ENCODE peak calls at places on chromosome X, in four cellular contexts. C is K562, T is GM12878, E is HepG2. N is an unnamed sample.

GRCh38 chrX:56113785-56114436 is 118.2 kb upstream of the KLF8 start:
- DNase-seq in C (no peak), T (no peak), E (no peak), N (peak)

GRCh38 chrX:77505227-77505626 is 58.0 kb downstream of the FGF16 start:
- DNase-seq in C (no peak), T (no peak), E (peak), N (no peak)

GRCh38 chrX:126165721-126166401 is at the start of gene DCAF12L2:
- DNase-seq in C (no peak), T (no peak), E (no peak), N (peak)

GRCh38 chrX:38656350-38656915 is 95.1 kb downstream of the TSPAN7 start:
- DNase-seq in C (no peak), T (no peak), E (no peak), N (no peak)

GRCh38 chrX:110938977-110939732 is 143.5 kb upstream of the CHRDL1 start:
- DNase-seq in C (no peak), T (no peak), E (no peak), N (no peak)

GRCh38 chrX:102739642-102740041 is 19.1 kb downstream of the GPRASP3 start:
- DNase-seq in C (peak), T (no peak), E (no peak), N (no peak)

GRCh38 chrX:2370436-2370835 is 130.3 kb downstream of the DHRSX start:
- DNase-seq in C (no peak), T (no peak), E (no peak), N (no peak)

GRCh38 chrX:20547649-20548051 is 280.9 kb upstream of the RPS6KA3 start:
- DNase-seq in C (no peak), T (no peak), E (peak), N (no peak)

GRCh38 chrX:16826207-16826606 is 39.9 kb downstream of the TXLNG start:
- DNase-seq in C (peak), T (no peak), E (peak), N (no peak)

GRCh38 chrX:106007815-106008214 is 30.7 kb downstream of the SERPINA7 start:
- DNase-seq in C (no peak), T (no peak), E (peak), N (no peak)

GRCh38 chrX:106481341-106481740 is 130.4 kb upstream of the RADX start:
- DNase-seq in C (peak), T (peak), E (peak), N (peak)

GRCh38 chrX:64204701-64205440 is 637 bp downstream of the AMER1 start:
- DNase-seq in C (peak), T (no peak), E (peak), N (peak)

GRCh38 chrX:1274786-1275185 is 6.2 kb downstream of the CSF2RA start:
- DNase-seq in C (no peak), T (no peak), E (no peak), N (no peak)

GRCh38 chrX:15881498-15881897 is 26.9 kb upstream of the AP1S2 start:
- DNase-seq in C (no peak), T (no peak), E (no peak), N (no peak)

GRCh38 chrX:11130142-11130541 is 19.0 kb downstream of the HCCS start:
- DNase-seq in C (no peak), T (no peak), E (no peak), N (no peak)

DNA sequence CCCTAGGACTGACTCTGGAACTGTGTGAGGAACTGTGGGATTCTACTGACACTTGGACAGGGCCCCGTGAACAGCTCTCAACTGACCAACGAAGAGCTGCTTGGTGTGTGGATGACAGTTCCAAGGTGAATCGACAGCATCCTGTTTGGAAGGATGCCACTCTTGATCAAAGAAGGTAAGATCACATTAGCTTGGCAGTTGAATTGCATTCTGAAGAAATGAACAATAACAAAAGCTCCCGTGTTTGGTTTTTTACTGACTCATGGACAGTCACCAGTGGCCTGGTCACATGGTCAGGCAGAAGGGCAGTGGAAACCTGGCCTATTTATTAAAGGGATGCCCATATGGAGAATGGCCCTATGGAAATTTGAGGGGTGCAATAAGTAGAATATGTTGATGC is 33.1 kb upstream of the GPR34 start:
- DNase-seq in C (no peak), T (no peak), E (no peak), N (no peak)
- TF ChIP-seq ETV6 in C (no peak), T (no peak), E (no peak), N (no peak)

GRCh38 chrX:151363316-151363715 is 33.7 kb upstream of the VMA21 start:
- DNase-seq in C (no peak), T (no peak), E (no peak), N (no peak)

GRCh38 chrX:151359341-151359740 is 37.7 kb upstream of the VMA21 start:
- DNase-seq in C (no peak), T (no peak), E (no peak), N (peak)

GRCh38 chrX:151365579-151365978 is 31.4 kb upstream of the VMA21 start:
- DNase-seq in C (no peak), T (no peak), E (no peak), N (no peak)

GRCh38 chrX:151359931-151360871 is 36.8 kb upstream of the VMA21 start:
- DNase-seq in C (peak), T (no peak), E (peak), N (peak)
- TF ChIP-seq CBFB in C (no peak), T (no peak), E (no peak), N (no peak)

GRCh38 chrX:67568769-67569168 is 24.9 kb downstream of the AR start:
- DNase-seq in C (no peak), T (no peak), E (no peak), N (no peak)

GRCh38 chrX:67570839-67571238 is 27.0 kb downstream of the AR start:
- DNase-seq in C (no peak), T (no peak), E (no peak), N (no peak)

DNA sequence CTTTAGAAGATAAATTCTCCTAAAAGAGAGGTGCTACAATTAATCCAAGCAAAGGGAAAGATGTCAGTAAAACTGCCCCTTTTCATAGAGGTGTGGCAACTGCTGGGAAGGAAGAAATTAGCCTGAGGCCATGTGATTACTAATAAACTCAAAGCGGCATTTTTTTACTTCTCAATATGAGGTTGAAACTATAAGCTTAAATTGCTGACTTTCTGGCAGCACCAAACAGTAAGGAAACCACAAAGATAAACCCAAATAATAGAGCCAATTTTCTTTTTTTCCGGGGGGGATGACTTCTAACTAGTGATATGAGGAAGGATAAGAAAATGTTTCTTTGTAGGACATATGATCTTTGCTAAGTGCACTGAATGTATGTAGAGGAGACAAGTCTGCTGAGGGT is 30.9 kb downstream of the AR start:
- DNase-seq in C (no peak), T (no peak), E (no peak), N (no peak)
- TF ChIP-seq ETV6 in C (no peak), T (no peak), E (no peak), N (no peak)

GRCh38 chrX:66163849-66164401 is at the start of gene HEPH:
- DNase-seq in C (peak), T (peak), E (no peak), N (peak)
- TF ChIP-seq CBFB in C (no peak), T (no peak), E (no peak), N (no peak)